ENCODE peak calls at places on chromosomes 1 and 21, in four cellular contexts. O is IMR-90, V is testis, D is heart left ventricle. K is an unnamed sample.

GRCh38 chr1:242770366-242770765 is 245.9 kb upstream of the PLD5 start:
- DNase-seq in D (no peak), V (no peak), O (no peak), K (no peak)

GRCh38 chr1:230930986-230931385 is 47.7 kb downstream of the TTC13 start:
- DNase-seq in V (no peak), O (no peak), D (no peak), K (no peak)

GRCh38 chr1:83086986-83087512 is 911.9 kb downstream of the TTLL7 start:
- DNase-seq in O (no peak), D (no peak), V (no peak), K (no peak)

GRCh38 chr1:234610061-234610581 is at the start of gene IRF2BP2:
- DNase-seq in D (peak; percentile 86), V (peak; percentile 88), O (peak; percentile 80), K (peak; percentile 79)

GRCh38 chr21:42859891-42860230 is 19.5 kb downstream of the WDR4 start:
- DNase-seq in V (no peak), O (no peak), D (no peak), K (no peak)

GRCh38 chr1:215262106-215262505 is 179.6 kb downstream of the KCNK2 start:
- DNase-seq in O (no peak), V (no peak), D (no peak), K (no peak)

GRCh38 chr1:204670152-204670927 is 15.2 kb downstream of the LRRN2 start:
- DNase-seq in O (peak; percentile 39), D (no peak), V (no peak), K (no peak)

GRCh38 chr1:20151906-20152598 is 12.9 kb downstream of the PLA2G2F start:
- DNase-seq in D (peak; percentile 90), O (peak; percentile 41), V (peak; percentile 90), K (peak; percentile 97)

GRCh38 chr1:35220976-35221375 is 28.0 kb upstream of the SFPQ start:
- DNase-seq in O (no peak), V (no peak), D (no peak), K (no peak)

GRCh38 chr1:25068829-25069228 is 138.8 kb upstream of the RUNX3 start:
- DNase-seq in D (no peak), O (no peak), V (no peak), K (no peak)

GRCh38 chr1:169835647-169836046 is 40.9 kb upstream of the METTL18 start:
- DNase-seq in V (no peak), O (no peak), D (no peak), K (no peak)

GRCh38 chr21:36388835-36389234 is 3.6 kb downstream of the CHAF1B start:
- DNase-seq in O (peak; percentile 54), D (no peak), V (no peak), K (no peak)

GRCh38 chr1:214551052-214551435 is 358 bp downstream of the PTPN14 start:
- DNase-seq in O (no peak), V (peak; percentile 38), D (peak; percentile 69), K (peak; percentile 37)

GRCh38 chr1:188652678-188653077 is 1823.9 kb downstream of the PLA2G4A start:
- DNase-seq in D (no peak), O (peak; percentile 86), V (no peak), K (no peak)

GRCh38 chr1:204746838-204747442 is 61.4 kb upstream of the LRRN2 start:
- DNase-seq in D (no peak), O (peak; percentile 41), V (peak; percentile 69), K (peak; percentile 35)

GRCh38 chr1:207798847-207799246 is 47.0 kb downstream of the CD46 start:
- DNase-seq in V (no peak), D (no peak), O (peak; percentile 18), K (no peak)

GRCh38 chr1:47682198-47682597 is 244.4 kb downstream of the FOXD2 start:
- DNase-seq in O (no peak), V (no peak), D (no peak), K (no peak)

GRCh38 chr1:212219679-212220463 is 65.3 kb upstream of the PPP2R5A start:
- DNase-seq in V (no peak), D (no peak), O (peak; percentile 38), K (no peak)

GRCh38 chr1:163406787-163407186 is 85.0 kb downstream of the NUF2 start:
- DNase-seq in V (no peak), O (no peak), D (no peak), K (no peak)

GRCh38 chr1:97427371-97427770 is 493.5 kb downstream of the DPYD start:
- DNase-seq in O (no peak), V (no peak), D (no peak), K (no peak)

GRCh38 chr1:1397839-1398523 is 1.2 kb downstream of the CCNL2 start:
- DNase-seq in D (no peak), O (peak; percentile 34), V (no peak), K (no peak)

GRCh38 chr1:156945881-156946661 is 25.6 kb downstream of the LRRC71 start:
- DNase-seq in V (peak; percentile 72), O (peak; percentile 60), D (peak; percentile 25), K (no peak)

GRCh38 chr1:7281821-7282220 is 489.3 kb upstream of the VAMP3 start:
- DNase-seq in D (no peak), O (peak; percentile 95), V (peak; percentile 56), K (no peak)

GRCh38 chr1:100219879-100220278 is 29.8 kb downstream of the DBT start:
- DNase-seq in V (no peak), O (no peak), D (no peak), K (no peak)

GRCh38 chr1:34746785-34747637 is 7.8 kb upstream of the GJB5 start:
- DNase-seq in O (no peak), D (no peak), V (no peak), K (no peak)

GRCh38 chr1:33152685-33153432 is 29.0 kb downstream of the TRIM62 start:
- DNase-seq in D (peak; percentile 94), V (peak; percentile 88), O (no peak), K (no peak)

GRCh38 chr21:38140192-38140905 is 116.4 kb upstream of the KCNJ15 start:
- DNase-seq in D (peak; percentile 49), V (no peak), O (peak; percentile 25), K (no peak)

DNA sequence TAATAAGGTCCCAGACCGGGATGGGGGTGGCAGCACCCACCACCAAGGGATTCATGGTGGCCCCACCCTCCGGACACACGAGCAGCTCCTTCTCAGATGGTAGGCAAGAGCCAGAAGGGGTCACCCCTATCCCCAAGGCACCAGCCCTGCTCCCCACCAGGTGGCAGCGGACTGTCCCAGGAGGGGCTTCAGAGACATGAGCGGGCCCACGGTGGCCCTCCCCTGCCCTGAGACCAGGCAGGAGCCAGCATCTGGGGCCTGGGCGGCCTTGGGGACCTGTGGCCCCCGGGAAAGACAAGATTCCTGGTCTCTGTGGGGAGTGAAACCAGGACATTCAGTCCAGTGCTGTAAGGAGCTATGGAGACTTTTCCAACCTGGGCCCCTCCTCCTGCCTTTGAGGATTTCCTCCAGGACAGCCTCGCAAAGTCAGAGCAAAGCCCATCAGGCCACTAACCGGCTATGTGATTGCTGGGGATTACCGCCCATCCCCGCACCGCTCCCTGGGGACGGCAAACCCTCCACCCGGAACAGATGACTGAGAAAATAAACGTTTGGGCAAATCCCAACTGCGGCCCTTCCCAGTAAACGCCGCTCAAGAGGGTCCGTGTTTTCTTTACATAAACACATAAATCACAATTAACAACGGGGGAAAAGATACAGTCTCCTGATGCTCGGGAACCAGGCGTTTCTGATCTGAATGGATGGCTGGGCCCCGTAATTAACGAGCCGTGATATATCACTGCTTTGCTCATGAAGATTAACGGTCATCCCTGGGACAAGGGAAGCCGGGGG is 50.9 kb upstream of the ARHGEF16 start:
- DNase-seq in V (no peak), O (no peak), D (no peak), K (no peak)
- TF ChIP-seq CTCF in V (no peak), O (no peak), D (no peak), K (no peak)

DNA sequence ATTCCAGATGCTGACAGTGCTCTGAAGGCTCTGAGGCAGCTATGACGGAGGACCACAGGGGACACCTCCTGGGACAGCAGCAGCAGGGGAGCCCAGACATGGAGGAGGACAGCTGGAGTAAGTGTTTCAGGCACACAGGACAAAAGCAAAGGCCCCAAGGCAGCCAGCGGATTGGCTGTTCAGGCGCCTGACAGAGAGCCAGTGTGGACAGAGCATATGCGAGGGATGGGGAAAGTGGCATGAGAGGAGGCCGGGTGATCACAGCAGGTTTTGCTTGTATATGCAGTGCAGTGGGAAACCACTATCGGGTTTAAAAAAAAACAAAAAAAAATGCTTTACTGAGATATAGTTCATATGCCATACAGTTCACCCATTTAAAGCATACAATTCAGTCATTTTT is 19.1 kb downstream of the CHRNB2 start:
- DNase-seq in O (no peak), D (no peak), V (no peak), K (no peak)
- TF ChIP-seq POLR2A in O (no peak), D (no peak), V (no peak), K (no peak)

GRCh38 chr1:206662396-206663092 is 22.2 kb upstream of the MAPKAPK2 start:
- DNase-seq in V (no peak), D (no peak), O (no peak), K (no peak)

GRCh38 chr1:206661161-206661820 is 23.4 kb upstream of the MAPKAPK2 start:
- DNase-seq in O (no peak), D (no peak), V (no peak), K (no peak)

GRCh38 chr1:206666954-206667353 is 17.8 kb upstream of the MAPKAPK2 start:
- DNase-seq in D (no peak), O (no peak), V (no peak), K (no peak)

GRCh38 chr1:206664740-206665139 is 20.0 kb upstream of the MAPKAPK2 start:
- DNase-seq in D (peak; percentile 80), V (no peak), O (no peak), K (no peak)

GRCh38 chr1:206663832-206664652 is 20.7 kb upstream of the MAPKAPK2 start:
- DNase-seq in D (peak; percentile 84), O (peak; percentile 66), V (peak; percentile 78), K (peak; percentile 89)
- H3K4me3 ChIP-seq in D (peak overlapping the region; percentile 31), O (no peak overlapping the region), V (no peak overlapping the region), K (no peak overlapping the region)

GRCh38 chr21:45291613-45292398 is 4.1 kb upstream of the POFUT2 start:
- DNase-seq in O (no peak), V (peak; percentile 21), D (no peak), K (peak; percentile 87)

GRCh38 chr21:45288441-45288841 is 746 bp upstream of the POFUT2 start:
- DNase-seq in V (peak; percentile 15), O (no peak), D (no peak), K (no peak)

GRCh38 chr21:45290948-45291612 is 3.4 kb upstream of the POFUT2 start:
- DNase-seq in D (no peak), O (peak; percentile 58), V (peak; percentile 26), K (no peak)

GRCh38 chr21:45289134-45289533 is 1.4 kb upstream of the POFUT2 start:
- DNase-seq in V (no peak), D (no peak), O (no peak), K (peak; percentile 74)

DNA sequence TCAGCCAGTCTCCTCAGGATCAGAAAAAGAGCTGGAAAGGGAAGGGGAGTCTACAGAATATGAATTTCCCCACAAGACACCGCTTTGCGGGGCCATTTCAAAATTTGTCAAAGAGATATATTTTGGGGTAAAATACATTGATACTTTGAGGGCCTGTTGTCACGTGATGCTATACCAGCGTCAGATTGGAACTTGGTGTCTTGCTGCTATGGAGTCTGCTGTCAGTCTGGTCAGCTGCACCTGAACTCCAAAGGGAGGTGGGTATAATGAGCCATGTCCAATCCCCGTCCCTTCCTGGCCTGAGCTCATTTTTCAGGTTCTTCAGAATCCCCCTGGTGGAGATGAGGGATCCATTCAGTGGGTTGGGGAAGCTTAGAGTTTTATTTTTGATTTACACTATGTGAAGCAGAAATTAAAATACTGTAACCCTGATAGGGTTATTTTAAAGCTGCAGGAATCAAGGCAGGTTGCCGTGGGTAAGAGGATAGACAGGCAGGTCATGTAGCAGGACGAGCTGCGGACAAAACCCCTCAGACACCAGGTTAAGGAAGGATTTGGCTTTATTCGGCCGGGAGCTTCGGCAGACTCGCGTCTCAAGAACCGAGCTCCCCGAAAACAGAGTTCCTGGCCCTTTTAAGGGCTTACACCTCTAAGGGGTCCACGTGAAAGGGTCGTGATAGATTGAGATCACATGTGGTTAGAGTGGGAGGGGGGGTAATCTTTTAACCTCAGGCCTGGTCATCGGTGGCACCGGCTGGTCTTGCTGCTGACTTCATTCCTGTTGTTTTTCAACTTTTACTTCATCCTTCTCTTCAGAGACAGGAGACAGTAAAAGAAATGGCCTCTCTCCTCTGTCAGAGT is 2.2 kb upstream of the POFUT2 start:
- DNase-seq in V (peak; percentile 11), D (no peak), O (peak; percentile 48), K (peak; percentile 78)
- TF ChIP-seq CTCF in V (no peak), D (no peak), O (peak; percentile 44), K (no peak)

K was measured in lower leg skin.